ENCODE peak calls at places on chromosome 15, in six cellular contexts. T is cardiac fibroblast, P is hepatocyte, W is endothelial cell, V is adrenal gland, Q is tibial nerve. K is an unnamed sample.

GRCh38 chr15:69096197-69096596 is 64.2 kb upstream of the GLCE start:
- DNase-seq in T (peak), P (no peak), W (no peak), V (no peak), Q (no peak), K (no peak)

GRCh38 chr15:70090436-70091291 is 7.1 kb downstream of the TLE3 start:
- DNase-seq in T (no peak), P (peak), W (no peak), V (no peak), Q (no peak), K (peak)

GRCh38 chr15:23073890-23074631 is 34.7 kb upstream of the TUBGCP5 start:
- DNase-seq in T (no peak), P (no peak), W (no peak), V (no peak), Q (no peak), K (no peak)

GRCh38 chr15:79623488-79623887 is 191.4 kb downstream of the MINAR1 start:
- DNase-seq in T (no peak), P (no peak), W (no peak), V (no peak), Q (no peak), K (no peak)

GRCh38 chr15:84764989-84765388 is 16.6 kb downstream of the ZNF592 start:
- DNase-seq in T (peak), P (no peak), W (no peak), V (no peak), Q (no peak), K (no peak)

GRCh38 chr15:90814193-90814811 is 54.1 kb upstream of the FURIN start:
- DNase-seq in T (no peak), P (peak), W (no peak), V (no peak), Q (no peak), K (no peak)

GRCh38 chr15:52788099-52788986 is 1.8 kb downstream of the ONECUT1 start:
- DNase-seq in T (no peak), P (no peak), W (no peak), V (no peak), Q (no peak), K (no peak)

GRCh38 chr15:68085052-68085451 is 30.9 kb downstream of the PIAS1 start:
- DNase-seq in T (no peak), P (no peak), W (no peak), V (no peak), Q (no peak), K (no peak)

GRCh38 chr15:35379972-35380371 is 166.0 kb downstream of the DPH6 start:
- DNase-seq in T (no peak), P (no peak), W (no peak), V (no peak), Q (no peak), K (no peak)

GRCh38 chr15:92655178-92655995 is at the start of gene FAM174B:
- DNase-seq in T (no peak), P (peak), W (peak), V (no peak), Q (no peak), K (peak)

GRCh38 chr15:52284164-52284563 is 11.4 kb downstream of the MYO5C start:
- DNase-seq in T (peak), P (no peak), W (no peak), V (no peak), Q (no peak), K (no peak)

GRCh38 chr15:81776961-81777360 is 268.9 kb downstream of the MEX3B start:
- DNase-seq in T (no peak), P (no peak), W (no peak), V (no peak), Q (no peak), K (no peak)

GRCh38 chr15:43370975-43371974 is at the start of the genes TUBGCP4 and ZSCAN29:
- DNase-seq in T (peak), P (peak), W (peak), V (peak), Q (peak), K (peak)
- TF ChIP-seq CTCF in T (peak), P (peak), W (peak), V (no peak), Q (peak), K (peak)

GRCh38 chr15:80747317-80748053 is 31.7 kb upstream of the CEMIP start:
- DNase-seq in T (no peak), P (no peak), W (no peak), V (no peak), Q (no peak), K (no peak)
- TF ChIP-seq CTCF in T (no peak), P (peak), W (no peak), V (no peak), Q (no peak), K (no peak)

DNA sequence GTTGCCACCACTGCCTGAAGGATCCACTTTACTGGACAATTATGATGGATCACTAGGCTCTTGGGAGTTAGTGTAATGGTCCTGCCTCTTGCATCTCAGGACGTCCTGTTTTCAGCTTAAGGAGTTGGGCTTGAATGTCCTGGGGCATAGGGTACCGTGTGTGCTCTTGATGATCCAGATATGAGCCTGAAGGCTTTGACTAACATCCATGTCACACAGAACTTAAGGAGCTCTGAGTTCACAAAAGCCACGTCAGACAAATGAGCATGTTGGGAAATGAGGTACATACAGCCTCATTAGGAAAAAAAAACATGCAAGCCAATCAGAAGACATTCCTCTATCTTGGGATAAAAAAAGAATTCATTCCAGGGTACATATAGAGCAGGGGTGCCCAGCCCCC is 40.8 kb downstream of the CA12 start:
- DNase-seq in T (no peak), P (no peak), W (no peak), V (no peak), Q (no peak), K (no peak)
- TF ChIP-seq CTCF in T (no peak), P (no peak), W (no peak), V (no peak), Q (no peak), K (no peak)

GRCh38 chr15:100665570-100665969 is 63.2 kb downstream of the ASB7 start:
- DNase-seq in T (peak), P (no peak), W (no peak), V (no peak), Q (no peak), K (no peak)

GRCh38 chr15:100658895-100659294 is 56.5 kb downstream of the ASB7 start:
- DNase-seq in T (no peak), P (no peak), W (no peak), V (no peak), Q (no peak), K (no peak)

GRCh38 chr15:100663550-100664335 is 61.4 kb downstream of the ASB7 start:
- DNase-seq in T (peak), P (no peak), W (no peak), V (no peak), Q (no peak), K (no peak)

GRCh38 chr15:100661161-100661560 is 58.8 kb downstream of the ASB7 start:
- DNase-seq in T (no peak), P (no peak), W (no peak), V (no peak), Q (no peak), K (no peak)

GRCh38 chr15:100663066-100663465 is 60.7 kb downstream of the ASB7 start:
- DNase-seq in T (no peak), P (no peak), W (peak), V (no peak), Q (no peak), K (no peak)
- TF ChIP-seq CTCF in T (peak), P (no peak), W (no peak), V (no peak), Q (no peak), K (no peak)

GRCh38 chr15:77819841-77820728 is 187.4 kb upstream of the LINGO1 start:
- DNase-seq in T (peak), P (peak), W (peak), V (no peak), Q (no peak), K (peak)
- TF ChIP-seq CTCF in T (peak), P (peak), W (no peak), V (no peak), Q (no peak), K (no peak)

GRCh38 chr15:89496155-89497098 is at the start of gene RHCG:
- DNase-seq in T (peak), P (peak), W (peak), V (no peak), Q (no peak), K (no peak)
- TF ChIP-seq CTCF in T (peak), P (peak), W (peak), V (peak), Q (no peak), K (peak)

DNA sequence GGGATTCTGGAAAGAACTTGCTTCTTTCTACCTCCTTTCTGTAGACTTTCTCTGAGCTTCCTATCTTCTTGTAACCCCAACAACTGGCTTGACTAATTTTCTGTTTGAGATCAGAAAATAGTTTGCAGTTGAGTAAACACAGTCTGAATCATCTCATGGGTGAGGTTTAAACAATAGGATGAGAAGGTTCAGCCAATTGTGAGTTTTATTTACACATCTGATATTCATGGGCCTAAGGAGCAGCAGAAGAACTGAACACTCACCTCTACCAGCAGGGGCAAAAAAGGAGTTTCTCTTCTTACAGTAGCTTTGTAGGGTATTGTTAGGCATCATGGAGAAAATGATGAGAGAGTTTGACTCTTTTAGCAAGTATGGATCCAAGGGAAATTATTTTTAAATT is 54.2 kb downstream of the DTWD1 start:
- DNase-seq in T (peak), P (no peak), W (no peak), V (no peak), Q (no peak), K (no peak)
- TF ChIP-seq CTCF in T (peak), P (no peak), W (no peak), V (no peak), Q (no peak), K (no peak)

GRCh38 chr15:95826831-95827230 is 503.7 kb upstream of the NR2F2 start:
- DNase-seq in T (no peak), P (peak), W (no peak), V (no peak), Q (no peak), K (no peak)
- TF ChIP-seq CTCF in T (peak), P (peak), W (no peak), V (no peak), Q (no peak), K (no peak)

GRCh38 chr15:59105839-59106238 is 893 bp downstream of the CCNB2 start:
- DNase-seq in T (no peak), P (no peak), W (no peak), V (no peak), Q (no peak), K (no peak)
- TF ChIP-seq CTCF in T (no peak), P (peak), W (no peak), V (no peak), Q (no peak), K (no peak)

K was measured in colonic mucosa.